ENCODE peak calls at places on chromosomes 2 and 18, in nine cellular contexts. D is posterior vena cava; Q is GM23248; S is iris pigment epithelial cell; M is effector CD4-positive, alpha-beta T cell; T is CD8-positive, alpha-beta memory T cell; W is NCI-H345; E is mesothelial cell of epicardium; Z is germinal center. Y is an unnamed sample.

GRCh38 chr2:238700506-238701050 is 147.3 kb upstream of the TWIST2 start:
- DNase-seq in S (no peak), T (no peak), W (no peak), Q (no peak), Z (no peak), M (no peak), E (no peak), D (no peak), Y (no peak)

GRCh38 chr2:102126660-102127059 is 15.9 kb upstream of the IL1R1 start:
- DNase-seq in D (no peak), S (peak), Z (no peak), E (no peak), T (no peak), M (no peak), Q (peak), W (no peak), Y (no peak)

GRCh38 chr2:67782443-67782842 is 280.4 kb downstream of the C1D start:
- DNase-seq in D (no peak), M (no peak), T (no peak), S (peak), E (no peak), Z (no peak), Q (peak), W (no peak), Y (no peak)

GRCh38 chr2:120245933-120246332 is 6.7 kb upstream of the RALB start:
- DNase-seq in W (no peak), E (no peak), Q (no peak), Z (no peak), D (peak), M (no peak), S (no peak), T (no peak), Y (no peak)

GRCh38 chr18:26971327-26971918 is 105.9 kb upstream of the AQP4 start:
- DNase-seq in S (no peak), M (no peak), T (no peak), W (no peak), D (no peak), Z (no peak), Q (no peak), E (no peak), Y (no peak)

GRCh38 chr18:58041633-58042032 is 2.4 kb upstream of the NEDD4L start:
- DNase-seq in W (no peak), M (no peak), D (no peak), T (no peak), S (no peak), E (no peak), Z (no peak), Q (no peak), Y (no peak)

GRCh38 chr2:159053186-159054031 is 85.0 kb downstream of the TANC1 start:
- DNase-seq in M (no peak), D (no peak), Z (no peak), Q (peak), E (no peak), W (no peak), T (no peak), S (peak), Y (no peak)

GRCh38 chr2:173667014-173667413 is 298.2 kb downstream of the SP3 start:
- DNase-seq in E (no peak), W (no peak), T (no peak), M (no peak), D (no peak), Z (no peak), Q (no peak), S (no peak), Y (no peak)

GRCh38 chr2:128316777-128317185 is 1.9 kb downstream of the HS6ST1 start:
- DNase-seq in W (no peak), Z (peak), S (no peak), D (peak), T (no peak), E (peak), Q (peak), M (no peak), Y (no peak)